ENCODE peak calls at places on chromosomes 5 and 9, in eight cellular contexts. N is AG10803; Q is tibial artery; U is activated CD8-positive, alpha-beta memory T cell treated with anti-CD3 and anti-CD28 coated beads for 48 hours; S is stimulated activated CD4-positive, alpha-beta T cell treated with anti-CD3 and anti-CD28 coated beads, Interleukin-4, amount 100 ng/mL, for 48 hours; G is effector memory CD4-positive, alpha-beta T cell; F is COR-L47; H is NB4. X is an unnamed sample.

GRCh38 chr5:89211836-89212235 is 328.9 kb upstream of the MEF2C start:
- DNase-seq in N (peak; percentile 90), H (no peak), G (no peak), Q (no peak), S (no peak), F (no peak), U (no peak), X (no peak)

GRCh38 chr5:5678909-5679308 is 256.4 kb downstream of the ICE1 start:
- DNase-seq in G (no peak), Q (peak; percentile 75), U (no peak), N (no peak), F (no peak), H (no peak), S (no peak), X (no peak)

GRCh38 chr5:141420855-141421488 is at the start of gene PCDHGA11:
- DNase-seq in N (peak; percentile 63), F (no peak), G (no peak), H (peak; percentile 72), U (no peak), S (peak; percentile 39), Q (no peak), X (peak; percentile 17)

GRCh38 chr9:109506097-109506712 is 8.1 kb upstream of the PTPN3 start:
- DNase-seq in S (no peak), F (no peak), N (no peak), G (no peak), Q (no peak), H (peak; percentile 11), U (no peak), X (peak; percentile 87)

GRCh38 chr5:88269222-88269771 is 652 bp upstream of the TMEM161B start:
- DNase-seq in H (peak; percentile 41), S (no peak), N (no peak), F (no peak), Q (no peak), G (peak; percentile 6), U (no peak), X (peak; percentile 84)

GRCh38 chr9:124661184-124661755 is 109.8 kb downstream of the NR6A1 start:
- DNase-seq in F (peak; percentile 31), G (no peak), S (no peak), N (no peak), Q (no peak), H (peak; percentile 35), U (no peak), X (peak; percentile 84)

GRCh38 chr9:96218821-96219614 is 83.0 kb downstream of the HSD17B3 start:
- DNase-seq in U (no peak), Q (peak; percentile 64), F (no peak), N (no peak), H (no peak), S (no peak), G (no peak), X (no peak)

GRCh38 chr5:96113170-96113939 is 151.7 kb upstream of the ELL2 start:
- DNase-seq in G (no peak), Q (peak; percentile 73), F (no peak), S (no peak), N (no peak), H (no peak), U (no peak), X (peak; percentile 41)

GRCh38 chr5:144566747-144567415 is 396.2 kb downstream of the KCTD16 start:
- DNase-seq in Q (no peak), H (no peak), S (no peak), U (no peak), G (no peak), N (peak; percentile 6), F (no peak), X (no peak)

GRCh38 chr9:15377625-15378252 is 44.9 kb upstream of the SNAPC3 start:
- DNase-seq in F (no peak), H (peak; percentile 12), S (no peak), N (peak; percentile 8), Q (no peak), G (no peak), U (no peak), X (no peak)

GRCh38 chr5:10288600-10289213 is 19.0 kb downstream of the CMBL start:
- DNase-seq in N (no peak), G (no peak), S (peak; percentile 16), H (no peak), Q (no peak), F (peak; percentile 100), U (no peak), X (peak; percentile 99)

GRCh38 chr5:54825005-54825404 is 160.4 kb downstream of the ESM1 start:
- DNase-seq in Q (no peak), U (no peak), H (no peak), G (no peak), N (peak; percentile 68), F (no peak), S (no peak), X (no peak)

GRCh38 chr9:89410709-89411111 is 87.2 kb downstream of the SEMA4D start:
- DNase-seq in N (no peak), Q (no peak), S (peak; percentile 73), F (no peak), H (no peak), U (no peak), G (no peak), X (peak; percentile 56)

GRCh38 chr5:72662936-72663335 is 153.5 kb upstream of the TNPO1 start:
- DNase-seq in Q (no peak), F (no peak), H (no peak), S (no peak), G (no peak), N (no peak), U (no peak), X (no peak)

GRCh38 chr5:142095651-142096330 is 12.8 kb upstream of the NDFIP1 start:
- DNase-seq in U (no peak), F (no peak), S (peak; percentile 80), G (peak; percentile 70), H (peak; percentile 31), N (no peak), Q (no peak), X (no peak)

GRCh38 chr9:128845186-128845931 is 15.8 kb upstream of the SPOUT1 start:
- DNase-seq in S (no peak), G (no peak), N (no peak), F (peak; percentile 24), Q (no peak), H (no peak), U (no peak), X (peak; percentile 96)

GRCh38 chr9:80866121-80866520 is 823.2 kb downstream of the TLE1 start:
- DNase-seq in H (no peak), U (no peak), F (no peak), G (no peak), Q (no peak), S (no peak), N (no peak), X (no peak)

GRCh38 chr5:111478266-111478665 is 34.1 kb downstream of the STARD4 start:
- DNase-seq in G (no peak), U (no peak), Q (no peak), H (no peak), S (no peak), N (no peak), F (peak; percentile 12), X (peak; percentile 45)

GRCh38 chr5:126597156-126597555 is 2.1 kb upstream of the ALDH7A1 start:
- DNase-seq in F (no peak), H (peak; percentile 30), N (peak; percentile 63), G (no peak), U (no peak), Q (no peak), S (no peak), X (no peak)

GRCh38 chr9:4640027-4640426 is 22.1 kb upstream of the PLPP6 start:
- DNase-seq in N (no peak), H (peak; percentile 70), F (peak; percentile 29), S (no peak), Q (no peak), U (no peak), G (no peak), X (peak; percentile 71)

GRCh38 chr9:77944556-77945261 is 86.9 kb downstream of the GNAQ start:
- DNase-seq in S (no peak), U (no peak), Q (no peak), N (no peak), H (peak; percentile 64), F (no peak), G (no peak), X (peak; percentile 35)

GRCh38 chr5:55063220-55063863 is 39.1 kb upstream of the GZMA start:
- DNase-seq in S (no peak), Q (no peak), H (no peak), U (no peak), N (peak; percentile 12), F (no peak), G (no peak), X (no peak)

X was measured in NCI-H69.